ENCODE peak calls at places on chromosomes 2 and 18, in six cellular contexts. One of them, this sample, is unnamed.

GRCh38 chr2:82007051-82007664 is 1702.6 kb upstream of the LRRTM1 start:
- DNase-seq in stimulated activated CD4-positive, alpha-beta T cell treated with anti-CD3 and anti-CD28 coated beads, Interleukin-1b, Interleukin-23, amount 100 ng/mL, for 1 hour: no peak
- DNase-seq in stimulated activated CD8-positive, alpha-beta memory T cell treated with anti-CD3 and anti-CD28 coated beads, Interleukin-12 subunit alpha, Interleukin-12 subunit beta, amount 100 ng/mL, for 1 hour: no peak
- DNase-seq in AG04449: no peak
- DNase-seq in nephron progenitor cell: no peak
- DNase-seq in immature natural killer cell: no peak
- DNase-seq in this sample: no peak

GRCh38 chr2:176540995-176541394 is 271.8 kb downstream of the MTX2 start:
- DNase-seq in stimulated activated CD4-positive, alpha-beta T cell treated with anti-CD3 and anti-CD28 coated beads, Interleukin-1b, Interleukin-23, amount 100 ng/mL, for 1 hour: no peak
- DNase-seq in stimulated activated CD8-positive, alpha-beta memory T cell treated with anti-CD3 and anti-CD28 coated beads, Interleukin-12 subunit alpha, Interleukin-12 subunit beta, amount 100 ng/mL, for 1 hour: no peak
- DNase-seq in AG04449: no peak
- DNase-seq in nephron progenitor cell: no peak
- DNase-seq in immature natural killer cell: no peak
- DNase-seq in this sample: no peak

GRCh38 chr18:2411381-2411977 is 159.8 kb downstream of the METTL4 start:
- DNase-seq in stimulated activated CD4-positive, alpha-beta T cell treated with anti-CD3 and anti-CD28 coated beads, Interleukin-1b, Interleukin-23, amount 100 ng/mL, for 1 hour: no peak
- DNase-seq in stimulated activated CD8-positive, alpha-beta memory T cell treated with anti-CD3 and anti-CD28 coated beads, Interleukin-12 subunit alpha, Interleukin-12 subunit beta, amount 100 ng/mL, for 1 hour: no peak
- DNase-seq in AG04449: no peak
- DNase-seq in nephron progenitor cell: no peak
- DNase-seq in immature natural killer cell: no peak
- DNase-seq in this sample: no peak

GRCh38 chr2:119223521-119224390 is at the start of gene STEAP3:
- DNase-seq in stimulated activated CD4-positive, alpha-beta T cell treated with anti-CD3 and anti-CD28 coated beads, Interleukin-1b, Interleukin-23, amount 100 ng/mL, for 1 hour: no peak
- DNase-seq in stimulated activated CD8-positive, alpha-beta memory T cell treated with anti-CD3 and anti-CD28 coated beads, Interleukin-12 subunit alpha, Interleukin-12 subunit beta, amount 100 ng/mL, for 1 hour: no peak
- DNase-seq in AG04449: no peak
- DNase-seq in nephron progenitor cell: peak; percentile 89
- DNase-seq in immature natural killer cell: peak; percentile 51
- DNase-seq in this sample: peak; percentile 69

GRCh38 chr2:26462100-26462499 is 15.8 kb downstream of the OTOF start:
- DNase-seq in stimulated activated CD4-positive, alpha-beta T cell treated with anti-CD3 and anti-CD28 coated beads, Interleukin-1b, Interleukin-23, amount 100 ng/mL, for 1 hour: no peak
- DNase-seq in stimulated activated CD8-positive, alpha-beta memory T cell treated with anti-CD3 and anti-CD28 coated beads, Interleukin-12 subunit alpha, Interleukin-12 subunit beta, amount 100 ng/mL, for 1 hour: no peak
- DNase-seq in AG04449: no peak
- DNase-seq in nephron progenitor cell: no peak
- DNase-seq in immature natural killer cell: no peak
- DNase-seq in this sample: no peak

GRCh38 chr2:66830881-66831280 is 396.0 kb downstream of the MEIS1 start:
- DNase-seq in stimulated activated CD4-positive, alpha-beta T cell treated with anti-CD3 and anti-CD28 coated beads, Interleukin-1b, Interleukin-23, amount 100 ng/mL, for 1 hour: no peak
- DNase-seq in stimulated activated CD8-positive, alpha-beta memory T cell treated with anti-CD3 and anti-CD28 coated beads, Interleukin-12 subunit alpha, Interleukin-12 subunit beta, amount 100 ng/mL, for 1 hour: no peak
- DNase-seq in AG04449: no peak
- DNase-seq in nephron progenitor cell: no peak
- DNase-seq in immature natural killer cell: no peak
- DNase-seq in this sample: no peak

GRCh38 chr2:25056391-25056821 is 14.5 kb downstream of the EFR3B start:
- DNase-seq in stimulated activated CD4-positive, alpha-beta T cell treated with anti-CD3 and anti-CD28 coated beads, Interleukin-1b, Interleukin-23, amount 100 ng/mL, for 1 hour: no peak
- DNase-seq in stimulated activated CD8-positive, alpha-beta memory T cell treated with anti-CD3 and anti-CD28 coated beads, Interleukin-12 subunit alpha, Interleukin-12 subunit beta, amount 100 ng/mL, for 1 hour: no peak
- DNase-seq in AG04449: no peak
- DNase-seq in nephron progenitor cell: no peak
- DNase-seq in immature natural killer cell: no peak
- DNase-seq in this sample: no peak

GRCh38 chr18:74110983-74111382 is 36.7 kb downstream of the FBXO15 start:
- DNase-seq in stimulated activated CD4-positive, alpha-beta T cell treated with anti-CD3 and anti-CD28 coated beads, Interleukin-1b, Interleukin-23, amount 100 ng/mL, for 1 hour: no peak
- DNase-seq in stimulated activated CD8-positive, alpha-beta memory T cell treated with anti-CD3 and anti-CD28 coated beads, Interleukin-12 subunit alpha, Interleukin-12 subunit beta, amount 100 ng/mL, for 1 hour: no peak
- DNase-seq in AG04449: no peak
- DNase-seq in nephron progenitor cell: no peak
- DNase-seq in immature natural killer cell: no peak
- DNase-seq in this sample: no peak

GRCh38 chr2:201132518-201132917 is 16.6 kb downstream of the CFLAR start:
- DNase-seq in stimulated activated CD4-positive, alpha-beta T cell treated with anti-CD3 and anti-CD28 coated beads, Interleukin-1b, Interleukin-23, amount 100 ng/mL, for 1 hour: no peak
- DNase-seq in stimulated activated CD8-positive, alpha-beta memory T cell treated with anti-CD3 and anti-CD28 coated beads, Interleukin-12 subunit alpha, Interleukin-12 subunit beta, amount 100 ng/mL, for 1 hour: no peak
- DNase-seq in AG04449: no peak
- DNase-seq in nephron progenitor cell: no peak
- DNase-seq in immature natural killer cell: no peak
- DNase-seq in this sample: no peak

GRCh38 chr2:67790622-67791021 is 272.2 kb downstream of the C1D start:
- DNase-seq in stimulated activated CD4-positive, alpha-beta T cell treated with anti-CD3 and anti-CD28 coated beads, Interleukin-1b, Interleukin-23, amount 100 ng/mL, for 1 hour: no peak
- DNase-seq in stimulated activated CD8-positive, alpha-beta memory T cell treated with anti-CD3 and anti-CD28 coated beads, Interleukin-12 subunit alpha, Interleukin-12 subunit beta, amount 100 ng/mL, for 1 hour: no peak
- DNase-seq in AG04449: peak; percentile 90
- DNase-seq in nephron progenitor cell: no peak
- DNase-seq in immature natural killer cell: no peak
- DNase-seq in this sample: no peak

GRCh38 chr2:241794250-241794823 is 14.7 kb upstream of the NEU4 start:
- DNase-seq in stimulated activated CD4-positive, alpha-beta T cell treated with anti-CD3 and anti-CD28 coated beads, Interleukin-1b, Interleukin-23, amount 100 ng/mL, for 1 hour: no peak
- DNase-seq in stimulated activated CD8-positive, alpha-beta memory T cell treated with anti-CD3 and anti-CD28 coated beads, Interleukin-12 subunit alpha, Interleukin-12 subunit beta, amount 100 ng/mL, for 1 hour: no peak
- DNase-seq in AG04449: no peak
- DNase-seq in nephron progenitor cell: no peak
- DNase-seq in immature natural killer cell: no peak
- DNase-seq in this sample: no peak

This sample was measured in ovary.